ENCODE peak calls at places on chromosomes 5 and 9, in ten cellular contexts. A is neural crest cell; O is uterus; T is HEK293T; G is glutamatergic neuron; Z is ovary; I is NCI-H1105; R is nucleus accumbens; Q is stimulated activated CD4-positive, alpha-beta T cell treated with anti-CD3 and anti-CD28 coated beads, Interleukin-2, amount 100 ng/mL, for 48 hours; H is right lobe of liver. F is an unnamed sample.

GRCh38 chr9:21415492-21416267 is 6.8 kb downstream of the IFNA8 start:
- DNase-seq in A (no peak), O (no peak), T (no peak), G (no peak), Z (no peak), I (no peak), R (no peak), Q (no peak), H (no peak), F (no peak)

GRCh38 chr9:137542486-137542885 is 7.7 kb downstream of the PNPLA7 start:
- DNase-seq in A (no peak), O (no peak), T (no peak), G (no peak), Z (peak; percentile 17), I (no peak), R (no peak), Q (no peak), H (no peak), F (no peak)

GRCh38 chr5:7849531-7850240 is 1.2 kb downstream of the CFAP90 start:
- DNase-seq in A (peak; percentile 34), O (no peak), T (no peak), G (peak; percentile 39), Z (peak; percentile 47), I (no peak), R (no peak), Q (no peak), H (peak; percentile 53), F (no peak)

GRCh38 chr9:136784249-136784996 is 6.7 kb upstream of the TMEM141 start:
- DNase-seq in A (no peak), O (no peak), T (no peak), G (no peak), Z (no peak), I (no peak), R (no peak), Q (no peak), H (no peak), F (no peak)

GRCh38 chr5:138956801-138957200 is 81.7 kb upstream of the LRRTM2 start:
- DNase-seq in A (no peak), O (no peak), T (no peak), G (no peak), Z (no peak), I (no peak), R (no peak), Q (no peak), H (no peak), F (no peak)

GRCh38 chr5:120447706-120448239 is 16.3 kb upstream of the PRR16 start:
- DNase-seq in A (no peak), O (no peak), T (no peak), G (no peak), Z (no peak), I (no peak), R (no peak), Q (no peak), H (no peak), F (no peak)

GRCh38 chr5:134240421-134240962 is 14.6 kb upstream of the PPP2CA start:
- DNase-seq in A (no peak), O (no peak), T (peak; percentile 38), G (no peak), Z (no peak), I (no peak), R (peak; percentile 61), Q (no peak), H (no peak), F (no peak)

GRCh38 chr9:114512337-114512874 is 7.1 kb upstream of the WHRN start:
- DNase-seq in A (no peak), O (no peak), T (no peak), G (no peak), Z (no peak), I (no peak), R (no peak), Q (no peak), H (no peak), F (no peak)

GRCh38 chr5:96663608-96664007 is 1.4 kb downstream of the CAST start:
- DNase-seq in A (no peak), O (no peak), T (no peak), G (no peak), Z (no peak), I (no peak), R (no peak), Q (no peak), H (no peak), F (no peak)

GRCh38 chr9:126957687-126958053 is 43.1 kb downstream of the RALGPS1 start:
- DNase-seq in A (no peak), O (no peak), T (no peak), G (no peak), Z (no peak), I (no peak), R (no peak), Q (no peak), H (no peak), F (no peak)

GRCh38 chr9:123739387-123739786 is 190.5 kb downstream of the DENND1A start:
- DNase-seq in A (no peak), O (no peak), T (no peak), G (no peak), Z (no peak), I (no peak), R (no peak), Q (no peak), H (no peak), F (no peak)

GRCh38 chr9:14530301-14530700 is 162.9 kb downstream of the ZDHHC21 start:
- DNase-seq in A (no peak), O (no peak), T (no peak), G (no peak), Z (no peak), I (no peak), R (no peak), Q (no peak), H (no peak), F (no peak)

GRCh38 chr9:88006511-88007290 is 32.4 kb upstream of the CDK20 start:
- DNase-seq in A (no peak), O (no peak), T (no peak), G (no peak), Z (no peak), I (no peak), R (no peak), Q (no peak), H (peak; percentile 55), F (no peak)

GRCh38 chr5:1734271-1734907 is 65.2 kb downstream of the MRPL36 start:
- DNase-seq in A (no peak), O (no peak), T (no peak), G (no peak), Z (no peak), I (no peak), R (no peak), Q (no peak), H (peak; percentile 55), F (no peak)

GRCh38 chr5:66945389-66946349 is 250.9 kb downstream of the CD180 start:
- DNase-seq in A (no peak), O (no peak), T (peak; percentile 26), G (no peak), Z (no peak), I (no peak), R (no peak), Q (no peak), H (no peak), F (no peak)

GRCh38 chr5:179819296-179820126 is 1.2 kb upstream of the SQSTM1 start:
- DNase-seq in A (no peak), O (peak; percentile 77), T (peak; percentile 44), G (peak; percentile 58), Z (peak; percentile 81), I (no peak), R (no peak), Q (no peak), H (peak; percentile 87), F (no peak)

GRCh38 chr9:80635065-80635464 is 1054.3 kb downstream of the TLE1 start:
- DNase-seq in A (no peak), O (no peak), T (no peak), G (no peak), Z (no peak), I (no peak), R (no peak), Q (no peak), H (no peak), F (no peak)

GRCh38 chr9:90641090-90641489 is 1.5 kb downstream of the DIRAS2 start:
- DNase-seq in A (no peak), O (no peak), T (no peak), G (no peak), Z (no peak), I (no peak), R (no peak), Q (no peak), H (no peak), F (no peak)

GRCh38 chr5:32357678-32358077 is 44.9 kb upstream of the MTMR12 start:
- DNase-seq in A (no peak), O (no peak), T (no peak), G (no peak), Z (no peak), I (no peak), R (no peak), Q (no peak), H (no peak), F (no peak)

GRCh38 chr9:18260527-18260926 is 213.4 kb upstream of the ADAMTSL1 start:
- DNase-seq in A (no peak), O (peak; percentile 40), T (no peak), G (no peak), Z (no peak), I (peak; percentile 74), R (no peak), Q (no peak), H (no peak), F (no peak)

GRCh38 chr5:10528056-10528816 is 35.6 kb upstream of the ANKRD33B start:
- DNase-seq in A (no peak), O (no peak), T (no peak), G (no peak), Z (no peak), I (peak; percentile 42), R (no peak), Q (no peak), H (no peak), F (no peak)